ENCODE peak calls at places on chromosomes 16 and 17, in seven cellular contexts. O, Y, E, D, P, X and A are unnamed samples.

GRCh38 chr17:27577884-27578717 is 52.9 kb upstream of the LGALS9 start:
- DNase-seq in Y (peak), D (no peak), E (peak), X (no peak), O (no peak), P (no peak), A (no peak)

GRCh38 chr17:38658741-38659345 is 15.9 kb downstream of the EPOP start:
- DNase-seq in P (no peak), E (no peak), Y (no peak), D (no peak), O (no peak), X (no peak), A (peak)

GRCh38 chr17:67293251-67294203 is 48.5 kb upstream of the HELZ start:
- DNase-seq in P (peak), O (peak), E (peak), Y (peak), D (no peak), X (peak), A (peak)

GRCh38 chr17:15740570-15741120 is 8.6 kb downstream of the TBC1D26 start:
- DNase-seq in Y (no peak), O (no peak), X (no peak), D (no peak), P (no peak), E (no peak), A (no peak)

GRCh38 chr17:49016775-49017463 is 19.7 kb downstream of the IGF2BP1 start:
- DNase-seq in X (no peak), P (peak), E (peak), D (no peak), O (peak), Y (peak), A (no peak)

GRCh38 chr16:25109643-25110042 is 1.9 kb upstream of the LCMT1 start:
- DNase-seq in O (peak), D (peak), P (peak), X (peak), E (peak), Y (no peak), A (no peak)

GRCh38 chr17:81556175-81556691 is 4.1 kb upstream of the FAAP100 start:
- DNase-seq in E (no peak), O (peak), P (no peak), D (no peak), X (no peak), Y (no peak), A (no peak)

GRCh38 chr17:66508896-66509843 is 206.8 kb downstream of the PRKCA start:
- DNase-seq in O (peak), X (no peak), E (no peak), D (no peak), P (peak), Y (peak), A (no peak)

GRCh38 chr16:49596119-49596518 is 222.5 kb downstream of the C16orf78 start:
- DNase-seq in X (no peak), Y (peak), E (peak), D (no peak), P (peak), O (no peak), A (no peak)

GRCh38 chr17:44331249-44331760 is 6.7 kb upstream of the SLC25A39 start:
- DNase-seq in X (peak), Y (peak), D (peak), O (peak), P (peak), E (peak), A (peak)

GRCh38 chr17:74369221-74369620 is 1.9 kb downstream of the GPR142 start:
- DNase-seq in O (no peak), X (peak), P (no peak), Y (no peak), D (no peak), E (no peak), A (no peak)

GRCh38 chr16:31050280-31051030 is 17.1 kb downstream of the STX4 start:
- DNase-seq in Y (no peak), O (no peak), P (no peak), X (no peak), E (no peak), D (no peak), A (no peak)

GRCh38 chr16:31876955-31877828 is 3.6 kb downstream of the ZNF267 start:
- DNase-seq in O (peak), E (no peak), P (peak), Y (no peak), X (no peak), D (peak), A (no peak)

GRCh38 chr16:24075929-24076716 is 180.0 kb upstream of the CACNG3 start:
- DNase-seq in Y (no peak), D (no peak), O (no peak), P (no peak), E (no peak), X (no peak), A (no peak)

GRCh38 chr16:24834459-24835335 is 11.1 kb upstream of the SLC5A11 start:
- DNase-seq in D (no peak), Y (peak), P (peak), O (peak), X (no peak), E (no peak), A (no peak)

GRCh38 chr16:49466529-49466831 is 92.9 kb downstream of the C16orf78 start:
- DNase-seq in E (no peak), P (no peak), D (no peak), Y (no peak), X (no peak), O (no peak), A (no peak)

GRCh38 chr16:46972429-46972970 is 974 bp downstream of the DNAJA2 start:
- DNase-seq in X (no peak), O (peak), D (no peak), P (peak), E (no peak), Y (no peak), A (peak)

GRCh38 chr16:29007865-29008593 is 23.2 kb downstream of the LAT start:
- DNase-seq in D (peak), E (no peak), X (no peak), P (no peak), O (no peak), Y (no peak), A (peak)

GRCh38 chr17:33099252-33099651 is 107.6 kb downstream of the SPACA3 start:
- DNase-seq in O (no peak), Y (no peak), E (no peak), X (no peak), P (no peak), D (no peak), A (no peak)

GRCh38 chr17:75130632-75131277 is 787 bp downstream of the NT5C start:
- DNase-seq in P (peak), Y (peak), D (no peak), X (peak), O (peak), E (peak), A (peak)

GRCh38 chr16:29737713-29738112 is 8.1 kb downstream of the C16orf54 start:
- DNase-seq in O (no peak), P (no peak), E (no peak), D (no peak), X (no peak), Y (no peak), A (no peak)

GRCh38 chr16:76583466-76583865 is 306.3 kb downstream of the CNTNAP4 start:
- DNase-seq in E (no peak), O (no peak), P (peak), X (peak), D (no peak), Y (peak), A (no peak)

GRCh38 chr16:49696414-49697101 is 159.4 kb downstream of the ZNF423 start:
- DNase-seq in E (no peak), O (no peak), P (no peak), D (no peak), Y (peak), X (no peak), A (no peak)

GRCh38 chr16:89407282-89407924 is 83.0 kb downstream of the ANKRD11 start:
- DNase-seq in X (no peak), P (no peak), E (no peak), Y (no peak), D (no peak), O (no peak), A (peak)

GRCh38 chr17:5665164-5665563 is 80.9 kb upstream of the NLRP1 start:
- DNase-seq in X (no peak), E (no peak), O (no peak), D (no peak), Y (no peak), P (peak), A (no peak)

GRCh38 chr16:68992521-68992920 is 112.9 kb upstream of the HAS3 start:
- DNase-seq in O (peak), E (no peak), P (peak), Y (no peak), D (peak), X (no peak), A (no peak)

GRCh38 chr17:29376667-29377268 is 13.4 kb upstream of the TAOK1 start:
- DNase-seq in Y (peak), E (no peak), P (peak), X (no peak), O (peak), D (peak), A (no peak)

GRCh38 chr17:78722101-78722761 is 59.8 kb downstream of the CYTH1 start:
- DNase-seq in D (no peak), Y (peak), P (no peak), O (no peak), E (no peak), X (no peak), A (peak)

DNA sequence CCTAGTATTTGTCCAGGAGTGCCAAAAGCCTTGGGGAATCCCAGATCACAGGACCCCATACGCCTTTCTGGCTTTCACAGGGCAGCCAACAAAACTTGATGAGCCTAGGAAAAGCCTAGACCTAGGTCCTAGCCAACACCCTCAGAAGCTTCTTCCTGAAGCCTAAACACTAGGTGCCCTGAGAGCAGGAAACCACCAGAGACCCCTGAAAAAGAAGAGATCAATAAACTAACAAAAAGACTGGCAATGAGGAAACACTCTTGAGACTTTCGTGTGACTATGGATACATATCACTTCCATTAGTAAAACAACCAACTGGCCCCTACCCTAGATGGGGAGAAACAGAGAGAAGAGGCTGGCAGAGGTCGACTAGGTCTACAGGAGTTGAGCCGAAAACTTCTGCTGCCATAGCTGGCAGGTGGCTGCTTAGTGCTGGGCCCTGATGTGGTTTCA is 1.2 kb downstream of the ORMDL3 start:
- DNase-seq in O (no peak), X (no peak), E (no peak), D (no peak), Y (no peak), P (no peak), A (no peak)
- H3K4me3 ChIP-seq in O (peak), X (peak), E (peak), D (peak), Y (peak), P (peak), A (peak)

GRCh38 chr16:962901-963814 is 7.6 kb downstream of the LMF1 start:
- DNase-seq in P (no peak), O (no peak), D (no peak), X (no peak), E (no peak), Y (no peak), A (no peak)
- H3K4me3 ChIP-seq in P (no peak), O (no peak), D (no peak), X (no peak), E (no peak), Y (no peak), A (no peak)

DNA sequence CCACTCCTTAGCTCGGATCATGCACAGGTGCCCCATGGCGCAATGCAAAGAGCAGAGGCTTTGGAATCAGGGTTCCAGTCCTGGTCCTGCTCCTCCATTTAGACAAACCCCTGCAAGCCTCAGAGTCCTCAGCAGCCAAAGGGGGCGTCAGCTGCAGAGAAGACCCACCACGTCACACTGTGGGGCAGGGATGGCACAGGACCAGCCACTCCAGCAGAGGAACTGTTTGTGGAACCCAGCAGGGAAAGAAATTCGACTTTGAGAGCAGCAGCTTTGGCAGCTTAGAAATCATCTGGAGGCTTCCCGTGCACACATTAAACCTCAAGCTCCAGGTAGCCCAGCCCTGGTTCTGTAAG is 25.2 kb downstream of the C17orf100 start:
- DNase-seq in D (no peak), O (no peak), P (no peak), E (no peak), X (no peak), Y (no peak), A (no peak)
- H3K4me3 ChIP-seq in D (no peak), O (no peak), P (no peak), E (no peak), X (no peak), Y (no peak), A (no peak)

GRCh38 chr17:72117748-72118587 is 2.9 kb upstream of the SOX9 start:
- DNase-seq in P (no peak), Y (peak), E (no peak), O (no peak), D (no peak), X (peak), A (no peak)

GRCh38 chr17:72117470-72117747 is 3.4 kb upstream of the SOX9 start:
- DNase-seq in E (no peak), X (no peak), O (no peak), P (no peak), Y (no peak), D (no peak), A (no peak)

GRCh38 chr17:72119963-72120877 is 600 bp upstream of the SOX9 start:
- DNase-seq in X (peak), D (no peak), Y (peak), O (no peak), P (peak), E (no peak), A (no peak)

GRCh38 chr17:72119280-72119962 is 1.4 kb upstream of the SOX9 start:
- DNase-seq in O (no peak), Y (no peak), X (no peak), E (no peak), P (no peak), D (no peak), A (no peak)

GRCh38 chr17:72118588-72119279 is 2.1 kb upstream of the SOX9 start:
- DNase-seq in D (peak), X (peak), P (peak), E (no peak), O (peak), Y (peak), A (peak)
- H3K4me3 ChIP-seq in D (no peak), X (peak), P (peak), E (no peak), O (peak), Y (peak), A (no peak)

GRCh38 chr16:19135896-19136438 is 22.2 kb downstream of the ITPRIPL2 start:
- DNase-seq in Y (no peak), E (no peak), P (no peak), O (peak), X (peak), D (no peak), A (no peak)

GRCh38 chr16:19136549-19137196 is 22.9 kb downstream of the ITPRIPL2 start:
- DNase-seq in X (no peak), O (no peak), P (no peak), E (no peak), D (no peak), Y (no peak), A (no peak)

GRCh38 chr16:19133600-19133999 is 19.8 kb downstream of the ITPRIPL2 start:
- DNase-seq in O (no peak), X (no peak), E (no peak), P (no peak), Y (no peak), D (no peak), A (no peak)

GRCh38 chr16:19137201-19137601 is 23.4 kb downstream of the ITPRIPL2 start:
- DNase-seq in E (no peak), O (no peak), P (no peak), X (no peak), D (no peak), Y (no peak), A (no peak)

DNA sequence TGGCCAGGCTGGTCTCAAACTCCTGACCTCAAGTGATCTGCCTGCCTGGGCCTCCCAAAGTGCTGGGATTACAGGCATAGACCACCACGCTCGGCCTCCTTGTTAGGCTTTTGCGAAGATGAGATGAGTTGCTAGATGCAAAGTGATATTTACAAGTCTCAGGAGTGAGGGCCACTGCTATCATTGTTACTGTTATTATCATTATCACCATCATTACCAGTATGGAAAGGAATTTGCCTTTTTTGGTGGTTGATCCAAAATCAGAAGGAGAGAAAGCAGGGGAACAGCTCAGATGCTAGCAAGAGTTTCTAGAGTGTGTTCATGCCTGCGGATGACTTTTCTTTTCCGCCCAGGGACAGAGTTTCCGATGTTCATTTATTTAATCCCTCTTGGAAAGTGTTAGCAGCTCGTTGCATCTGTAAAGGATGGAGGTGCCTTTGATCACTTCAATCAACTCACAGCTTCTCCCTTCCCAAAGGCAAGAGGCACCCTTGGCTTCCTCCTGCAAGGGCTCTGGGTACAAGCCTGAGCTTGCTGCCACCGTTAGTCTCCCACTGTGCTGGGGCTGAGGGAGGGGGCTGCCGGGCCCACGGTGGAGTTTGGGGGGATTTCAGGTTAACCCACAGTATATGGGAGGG is 21.6 kb downstream of the ITPRIPL2 start:
- DNase-seq in X (no peak), Y (no peak), O (no peak), D (no peak), E (no peak), P (no peak), A (no peak)
- H3K4me3 ChIP-seq in X (no peak), Y (no peak), O (no peak), D (no peak), E (no peak), P (no peak), A (no peak)

DNA sequence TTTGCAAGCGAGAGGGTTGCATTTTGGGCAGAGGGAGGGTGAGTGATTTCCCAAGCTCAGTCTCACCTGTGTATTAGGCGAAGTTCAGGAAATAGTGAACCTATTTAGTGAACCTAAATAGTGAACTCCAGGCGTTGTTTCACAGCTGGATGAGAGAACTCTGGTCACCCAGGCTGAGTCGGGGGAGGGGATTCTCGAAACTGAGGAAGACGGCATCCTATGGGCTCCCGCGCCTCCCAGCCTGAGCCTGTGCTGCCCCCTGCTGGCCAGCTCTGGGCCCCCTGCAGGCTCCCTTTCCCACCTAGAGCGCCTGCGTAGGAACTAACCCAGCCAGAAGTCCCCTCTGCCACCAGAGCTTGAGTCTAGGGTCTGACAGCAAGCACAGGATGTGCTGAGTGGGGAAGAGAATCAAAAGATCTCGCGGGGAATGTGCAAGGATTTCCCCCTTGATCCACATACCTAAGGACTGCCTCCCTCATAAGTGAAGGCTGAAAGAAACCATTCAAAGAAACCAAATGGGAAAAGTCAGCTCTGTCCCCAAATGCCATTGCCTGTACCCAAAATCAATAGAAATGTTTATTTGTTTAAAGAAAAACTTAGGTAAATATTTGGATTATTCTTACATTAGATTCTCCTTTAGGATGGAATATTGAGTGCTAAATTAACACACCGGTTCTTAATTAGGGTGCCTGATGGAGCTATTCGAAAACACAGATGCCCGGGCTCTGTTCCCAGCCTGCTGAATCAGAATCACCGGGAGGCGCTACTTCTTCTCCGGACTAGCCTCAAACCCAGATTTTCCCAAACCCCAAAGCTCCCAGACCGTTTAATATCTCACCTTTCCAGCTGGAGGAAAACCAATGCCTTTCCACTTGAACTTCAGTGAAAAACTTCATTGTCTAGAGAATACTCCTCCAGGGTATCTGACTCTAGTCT is 14.8 kb upstream of the MARVELD3 start:
- DNase-seq in Y (peak), X (peak), E (no peak), P (peak), O (peak), D (peak), A (peak)
- H3K4me3 ChIP-seq in Y (no peak), X (no peak), E (no peak), P (no peak), O (peak), D (no peak), A (no peak)

DNA sequence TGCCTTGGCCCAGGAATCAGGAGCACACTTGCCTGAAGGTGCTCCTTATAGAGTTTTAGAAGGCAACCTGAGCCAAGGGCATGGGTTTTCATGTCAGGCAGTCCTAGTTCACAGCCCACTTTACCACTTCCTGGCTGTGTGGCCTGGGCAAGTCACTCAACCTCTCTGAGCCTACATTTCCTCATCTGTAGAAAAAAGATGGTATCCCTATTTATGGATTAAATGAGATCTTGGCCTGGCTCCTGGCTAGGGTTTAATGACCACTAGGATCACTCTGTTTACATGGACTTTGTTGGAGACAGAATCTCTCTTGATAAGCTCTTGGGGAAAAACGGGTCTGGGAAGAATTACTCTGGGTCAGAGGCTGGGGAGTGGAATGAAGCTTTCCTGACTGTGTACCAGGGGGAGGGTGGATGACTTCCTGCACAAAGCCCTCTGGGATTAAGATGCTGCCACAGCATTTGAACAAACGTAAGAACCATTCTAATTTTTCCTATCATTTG is 2.3 kb downstream of the MT2A start:
- DNase-seq in D (no peak), P (peak), O (no peak), E (no peak), Y (no peak), X (peak), A (peak)
- H3K4me3 ChIP-seq in D (peak), P (peak), O (no peak), E (no peak), Y (no peak), X (no peak), A (no peak)

DNA sequence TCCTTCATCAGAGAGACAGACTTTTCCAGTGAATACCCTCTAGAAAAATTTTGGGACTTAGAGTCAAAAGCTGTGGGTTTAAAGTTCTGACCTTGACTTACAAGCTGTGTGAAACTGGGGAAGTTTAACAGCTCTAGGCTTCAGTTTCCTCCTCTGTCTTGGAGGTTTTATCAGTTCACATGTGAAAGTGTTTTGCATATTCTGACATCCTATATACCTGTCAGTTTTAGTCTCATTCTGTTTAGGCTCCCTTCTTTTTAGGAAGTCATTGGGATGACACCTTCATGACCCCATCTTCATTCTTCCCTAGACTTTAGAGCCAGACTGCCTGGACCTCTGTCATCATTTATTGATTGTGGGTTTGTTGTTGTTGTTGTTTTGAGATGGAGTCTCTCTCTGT is 44.4 kb downstream of the YPEL2 start:
- DNase-seq in D (no peak), E (no peak), O (no peak), X (no peak), Y (no peak), P (no peak), A (no peak)
- H3K4me3 ChIP-seq in D (no peak), E (no peak), O (no peak), X (no peak), Y (no peak), P (no peak), A (no peak)